ENCODE peak calls at places on chromosome 3, in six cellular contexts. One of them, this sample, is unnamed.

GRCh38 chr3:71195492-71195891 is 388.0 kb downstream of the FOXP1 start:
- DNase-seq in stomach: no peak
- DNase-seq in GM12892: no peak
- DNase-seq in endothelial cell of umbilical vein: no peak
- DNase-seq in transverse colon: no peak
- DNase-seq in HCT116: no peak
- DNase-seq in this sample: no peak

GRCh38 chr3:159978353-159978752 is 10.3 kb upstream of the IL12A start:
- DNase-seq in GM12892: no peak
- DNase-seq in stomach: no peak
- DNase-seq in HCT116: no peak
- DNase-seq in endothelial cell of umbilical vein: no peak
- DNase-seq in transverse colon: peak
- DNase-seq in this sample: no peak

GRCh38 chr3:13702226-13702820 is 153.4 kb downstream of the FBLN2 start:
- DNase-seq in stomach: no peak
- DNase-seq in HCT116: no peak
- DNase-seq in endothelial cell of umbilical vein: no peak
- DNase-seq in GM12892: no peak
- DNase-seq in transverse colon: no peak
- DNase-seq in this sample: no peak

GRCh38 chr3:141686477-141687280 is 51.4 kb upstream of the RNF7 start:
- DNase-seq in GM12892: no peak
- DNase-seq in transverse colon: peak
- DNase-seq in HCT116: no peak
- DNase-seq in endothelial cell of umbilical vein: peak
- DNase-seq in stomach: peak
- DNase-seq in this sample: no peak

GRCh38 chr3:150388468-150389418 is 19.4 kb upstream of the TSC22D2 start:
- DNase-seq in endothelial cell of umbilical vein: peak
- DNase-seq in stomach: no peak
- DNase-seq in HCT116: no peak
- DNase-seq in transverse colon: no peak
- DNase-seq in GM12892: no peak
- DNase-seq in this sample: no peak

GRCh38 chr3:169509359-169509758 is 154.2 kb downstream of the MECOM start:
- DNase-seq in transverse colon: no peak
- DNase-seq in GM12892: no peak
- DNase-seq in endothelial cell of umbilical vein: peak
- DNase-seq in stomach: no peak
- DNase-seq in HCT116: no peak
- DNase-seq in this sample: peak

GRCh38 chr3:50324351-50325144 is 2.0 kb upstream of the HYAL2 start:
- DNase-seq in endothelial cell of umbilical vein: peak
- DNase-seq in transverse colon: peak
- DNase-seq in GM12892: peak
- DNase-seq in stomach: peak
- DNase-seq in HCT116: peak
- DNase-seq in this sample: no peak

GRCh38 chr3:183491109-183491922 is 62.9 kb upstream of the MCF2L2 start:
- DNase-seq in GM12892: no peak
- DNase-seq in stomach: no peak
- DNase-seq in HCT116: no peak
- DNase-seq in endothelial cell of umbilical vein: no peak
- DNase-seq in transverse colon: no peak
- DNase-seq in this sample: no peak

GRCh38 chr3:106590259-106590658 is 721.4 kb upstream of the CBLB start:
- DNase-seq in transverse colon: no peak
- DNase-seq in GM12892: no peak
- DNase-seq in stomach: no peak
- DNase-seq in endothelial cell of umbilical vein: no peak
- DNase-seq in HCT116: no peak
- DNase-seq in this sample: no peak

GRCh38 chr3:187183210-187183862 is 13.9 kb upstream of the RTP1 start:
- DNase-seq in stomach: no peak
- DNase-seq in HCT116: no peak
- DNase-seq in GM12892: no peak
- DNase-seq in transverse colon: no peak
- DNase-seq in endothelial cell of umbilical vein: no peak
- DNase-seq in this sample: no peak

GRCh38 chr3:172465281-172465680 is 17.0 kb upstream of the GHSR start:
- DNase-seq in transverse colon: no peak
- DNase-seq in stomach: no peak
- DNase-seq in endothelial cell of umbilical vein: no peak
- DNase-seq in GM12892: no peak
- DNase-seq in HCT116: no peak
- DNase-seq in this sample: no peak

GRCh38 chr3:106560451-106560966 is 691.7 kb upstream of the CBLB start:
- DNase-seq in GM12892: no peak
- DNase-seq in transverse colon: no peak
- DNase-seq in stomach: no peak
- DNase-seq in HCT116: no peak
- DNase-seq in endothelial cell of umbilical vein: peak
- DNase-seq in this sample: no peak

GRCh38 chr3:73561494-73561893 is 63.2 kb downstream of the PDZRN3 start:
- DNase-seq in HCT116: no peak
- DNase-seq in endothelial cell of umbilical vein: no peak
- DNase-seq in transverse colon: no peak
- DNase-seq in GM12892: no peak
- DNase-seq in stomach: no peak
- DNase-seq in this sample: no peak

GRCh38 chr3:116029286-116029685 is 406.0 kb downstream of the GAP43 start:
- DNase-seq in endothelial cell of umbilical vein: no peak
- DNase-seq in GM12892: no peak
- DNase-seq in HCT116: no peak
- DNase-seq in stomach: no peak
- DNase-seq in transverse colon: no peak
- DNase-seq in this sample: no peak

GRCh38 chr3:147200545-147200944 is 205.8 kb downstream of the ZIC4 start:
- DNase-seq in transverse colon: no peak
- DNase-seq in HCT116: no peak
- DNase-seq in GM12892: no peak
- DNase-seq in stomach: no peak
- DNase-seq in endothelial cell of umbilical vein: no peak
- DNase-seq in this sample: no peak

GRCh38 chr3:179771797-179772196 is 119.0 kb downstream of the USP13 start:
- DNase-seq in HCT116: no peak
- DNase-seq in stomach: no peak
- DNase-seq in transverse colon: no peak
- DNase-seq in GM12892: no peak
- DNase-seq in endothelial cell of umbilical vein: no peak
- DNase-seq in this sample: no peak

GRCh38 chr3:157132936-157133335 is 27.0 kb downstream of the CCNL1 start:
- DNase-seq in stomach: no peak
- DNase-seq in endothelial cell of umbilical vein: no peak
- DNase-seq in transverse colon: no peak
- DNase-seq in GM12892: no peak
- DNase-seq in HCT116: no peak
- DNase-seq in this sample: no peak

GRCh38 chr3:191136347-191136746 is 62.7 kb upstream of the OSTN start:
- DNase-seq in transverse colon: no peak
- DNase-seq in stomach: no peak
- DNase-seq in endothelial cell of umbilical vein: peak
- DNase-seq in GM12892: no peak
- DNase-seq in HCT116: peak
- DNase-seq in this sample: no peak

GRCh38 chr3:58568572-58569286 is 8.5 kb downstream of the FAM107A start:
- DNase-seq in transverse colon: peak
- DNase-seq in GM12892: no peak
- DNase-seq in stomach: peak
- DNase-seq in endothelial cell of umbilical vein: peak
- DNase-seq in HCT116: no peak
- DNase-seq in this sample: no peak

GRCh38 chr3:48423241-48423882 is 6.5 kb downstream of the PLXNB1 start:
- DNase-seq in endothelial cell of umbilical vein: no peak
- DNase-seq in transverse colon: no peak
- DNase-seq in stomach: no peak
- DNase-seq in GM12892: no peak
- DNase-seq in HCT116: no peak
- DNase-seq in this sample: no peak

GRCh38 chr3:69499899-69500316 is 114.0 kb upstream of the FRMD4B start:
- DNase-seq in GM12892: no peak
- DNase-seq in transverse colon: peak
- DNase-seq in endothelial cell of umbilical vein: no peak
- DNase-seq in stomach: no peak
- DNase-seq in HCT116: no peak
- DNase-seq in this sample: no peak

DNA sequence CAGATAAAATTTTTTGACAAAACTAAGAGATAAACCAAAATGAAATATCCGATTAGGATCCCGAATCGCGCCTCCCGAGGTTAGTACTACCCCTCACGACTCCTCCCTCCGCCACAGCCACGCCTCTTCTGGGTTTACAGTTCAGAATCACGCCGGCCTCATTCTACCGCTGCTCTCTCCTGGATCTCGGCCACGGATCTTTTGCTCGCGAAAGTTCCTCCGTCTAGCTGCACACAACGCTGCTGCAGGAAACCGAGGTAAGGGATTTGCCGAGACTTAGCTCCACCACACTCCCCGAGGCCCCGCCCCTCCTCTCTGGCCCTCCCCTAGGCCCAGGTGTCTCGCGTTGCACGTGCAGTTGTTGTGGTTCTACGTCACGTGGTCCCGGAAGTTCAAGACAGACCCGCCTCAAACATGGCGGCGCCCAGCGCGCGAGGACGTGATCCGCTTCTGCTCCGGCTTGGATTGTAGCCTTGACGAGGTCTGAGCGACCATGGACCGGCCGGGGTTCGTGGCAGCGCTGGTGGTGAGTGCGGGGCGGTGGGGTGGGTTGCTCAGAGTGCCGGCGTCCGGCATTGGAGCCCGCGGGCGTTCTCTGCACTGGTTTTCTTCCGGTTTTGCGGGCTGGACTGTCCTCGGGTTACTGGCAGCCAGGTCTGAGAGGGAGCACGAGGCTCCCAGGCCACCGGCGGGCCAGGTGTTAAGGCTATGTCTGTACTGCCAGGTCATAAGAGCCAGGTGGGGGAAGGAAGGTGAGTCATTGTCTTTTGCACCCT is at the start of gene SLC25A26:
- DNase-seq in stomach: peak
- DNase-seq in transverse colon: peak
- DNase-seq in GM12892: peak
- DNase-seq in endothelial cell of umbilical vein: peak
- DNase-seq in HCT116: peak
- DNase-seq in this sample: peak
- TF ChIP-seq POLR2AphosphoS5 in stomach: peak
- TF ChIP-seq POLR2AphosphoS5 in transverse colon: peak
- TF ChIP-seq POLR2AphosphoS5 in GM12892: peak
- TF ChIP-seq POLR2AphosphoS5 in endothelial cell of umbilical vein: peak
- TF ChIP-seq POLR2AphosphoS5 in HCT116: peak
- TF ChIP-seq POLR2AphosphoS5 in this sample: peak

DNA sequence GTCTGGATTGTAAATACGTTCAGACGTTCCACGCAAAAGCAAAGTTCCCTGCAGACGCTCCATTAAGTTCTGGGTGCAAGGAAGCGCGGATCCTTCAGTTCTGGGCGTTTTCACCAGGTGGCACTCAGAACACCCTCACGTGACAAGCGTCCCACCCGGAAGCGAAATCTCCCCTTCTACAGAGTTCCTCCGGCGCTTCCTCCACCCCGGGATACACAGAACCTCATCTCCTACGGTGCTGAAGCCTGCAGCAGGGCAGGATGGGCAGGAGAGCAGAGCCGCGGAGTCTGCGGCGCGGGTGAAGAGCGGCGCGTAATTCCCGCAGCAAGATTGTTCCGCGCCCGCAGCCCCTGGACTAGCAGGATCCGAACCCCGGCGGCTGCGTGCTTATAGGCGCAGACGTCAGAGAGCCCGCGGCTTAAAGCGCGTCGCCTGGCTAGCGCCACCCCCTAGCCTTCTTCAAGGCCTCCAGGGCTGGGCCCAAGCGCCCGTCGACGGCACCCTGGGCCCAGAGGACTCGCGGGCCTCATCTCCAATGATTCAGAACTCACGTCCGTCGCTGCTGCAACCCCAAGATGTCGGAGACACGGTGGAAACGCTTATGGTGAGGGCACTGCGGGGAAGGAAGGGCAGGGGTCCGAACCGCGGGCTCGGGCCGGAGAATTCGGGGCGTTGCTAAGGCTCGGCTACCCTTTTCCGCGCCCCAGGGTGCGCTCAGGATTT is at the start of gene SLC25A38:
- DNase-seq in transverse colon: peak
- DNase-seq in GM12892: peak
- DNase-seq in endothelial cell of umbilical vein: peak
- DNase-seq in HCT116: peak
- DNase-seq in stomach: peak
- DNase-seq in this sample: peak
- TF ChIP-seq POLR2A in transverse colon: peak
- TF ChIP-seq POLR2A in GM12892: peak
- TF ChIP-seq POLR2A in endothelial cell of umbilical vein: peak
- TF ChIP-seq POLR2A in HCT116: peak
- TF ChIP-seq POLR2A in stomach: no peak
- TF ChIP-seq POLR2A in this sample: peak

DNA sequence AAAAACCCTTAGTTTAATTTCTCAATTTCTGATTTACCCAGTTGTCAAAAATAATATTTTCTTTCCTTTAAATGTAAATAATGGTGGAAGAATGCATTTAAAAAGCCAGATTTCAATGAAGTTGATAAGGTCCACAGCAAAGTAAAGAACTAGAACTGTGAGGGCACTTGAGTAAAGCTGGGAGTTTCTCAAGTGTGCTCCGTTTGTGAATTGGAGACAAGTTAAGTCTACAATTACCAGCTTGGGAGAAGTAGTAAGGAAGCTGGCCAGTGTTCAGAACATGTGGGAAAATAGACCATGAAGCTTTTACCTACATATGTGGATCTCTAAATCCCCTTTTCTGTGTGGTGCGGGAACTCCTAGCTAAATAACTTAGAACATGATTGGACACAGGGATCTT is 239.4 kb downstream of the OXSM start:
- DNase-seq in transverse colon: no peak
- DNase-seq in HCT116: no peak
- DNase-seq in stomach: no peak
- DNase-seq in GM12892: no peak
- DNase-seq in endothelial cell of umbilical vein: no peak
- DNase-seq in this sample: no peak
- TF ChIP-seq POLR2AphosphoS5 in transverse colon: no peak
- TF ChIP-seq POLR2AphosphoS5 in HCT116: no peak
- TF ChIP-seq POLR2AphosphoS5 in stomach: no peak
- TF ChIP-seq POLR2AphosphoS5 in GM12892: no peak
- TF ChIP-seq POLR2AphosphoS5 in endothelial cell of umbilical vein: no peak
- TF ChIP-seq POLR2AphosphoS5 in this sample: no peak

GRCh38 chr3:125061170-125061569 is 5.4 kb upstream of the HEG1 start:
- DNase-seq in GM12892: no peak
- DNase-seq in endothelial cell of umbilical vein: no peak
- DNase-seq in transverse colon: no peak
- DNase-seq in stomach: no peak
- DNase-seq in HCT116: no peak
- DNase-seq in this sample: no peak

GRCh38 chr3:125058959-125059358 is 3.2 kb upstream of the HEG1 start:
- DNase-seq in stomach: no peak
- DNase-seq in HCT116: no peak
- DNase-seq in transverse colon: no peak
- DNase-seq in endothelial cell of umbilical vein: no peak
- DNase-seq in GM12892: no peak
- DNase-seq in this sample: no peak

GRCh38 chr3:125059488-125060245 is 3.9 kb upstream of the HEG1 start:
- DNase-seq in transverse colon: no peak
- DNase-seq in stomach: no peak
- DNase-seq in endothelial cell of umbilical vein: peak
- DNase-seq in GM12892: no peak
- DNase-seq in HCT116: no peak
- DNase-seq in this sample: no peak

GRCh38 chr3:125062904-125063618 is 7.3 kb upstream of the HEG1 start:
- DNase-seq in HCT116: no peak
- DNase-seq in GM12892: no peak
- DNase-seq in endothelial cell of umbilical vein: peak
- DNase-seq in stomach: peak
- DNase-seq in transverse colon: no peak
- DNase-seq in this sample: no peak

GRCh38 chr3:125061646-125062045 is 5.8 kb upstream of the HEG1 start:
- DNase-seq in GM12892: no peak
- DNase-seq in stomach: no peak
- DNase-seq in transverse colon: no peak
- DNase-seq in endothelial cell of umbilical vein: no peak
- DNase-seq in HCT116: no peak
- DNase-seq in this sample: no peak
- TF ChIP-seq POLR2A in GM12892: no peak
- TF ChIP-seq POLR2A in stomach: no peak
- TF ChIP-seq POLR2A in transverse colon: no peak
- TF ChIP-seq POLR2A in endothelial cell of umbilical vein: no peak
- TF ChIP-seq POLR2A in HCT116: no peak
- TF ChIP-seq POLR2A in this sample: no peak